ENCODE peak calls at places on chromosomes 5 and 9, in five cellular contexts. X is heart left ventricle; F is C1 segment of cervical spinal cord; Y is HAP-1; D is stimulated activated CD8-positive, alpha-beta memory T cell treated with anti-CD3 and anti-CD28 coated beads, Interleukin-15, amount 100 ng/mL, for 4 hours. O is an unnamed sample.

GRCh38 chr5:123209163-123210013 is 120.3 kb downstream of the PRDM6 start:
- DNase-seq in Y (no peak), X (no peak), F (no peak), D (no peak), O (peak; percentile 77)

GRCh38 chr9:87685431-87685830 is 40.5 kb upstream of the CTSL start:
- DNase-seq in X (no peak), D (no peak), Y (no peak), F (no peak), O (no peak)

GRCh38 chr9:130884111-130884531 is 12.5 kb downstream of the QRFP start:
- DNase-seq in X (no peak), Y (no peak), F (no peak), D (no peak), O (no peak)

GRCh38 chr9:132744881-132745761 is 74.9 kb downstream of the GTF3C4 start:
- DNase-seq in D (no peak), Y (peak; percentile 81), F (no peak), X (no peak), O (peak; percentile 52)

GRCh38 chr9:120490888-120491595 is 88.9 kb downstream of the CDK5RAP2 start:
- DNase-seq in X (no peak), D (no peak), F (no peak), Y (no peak), O (no peak)

GRCh38 chr5:16809816-16810502 is 126.1 kb downstream of the MYO10 start:
- DNase-seq in X (peak; percentile 37), F (no peak), D (no peak), Y (no peak), O (peak; percentile 85)

GRCh38 chr5:89929173-89929572 is 480.4 kb downstream of the CETN3 start:
- DNase-seq in X (peak; percentile 12), D (no peak), F (no peak), Y (peak; percentile 9), O (no peak)

GRCh38 chr9:126661521-126662251 is 48.0 kb downstream of the LMX1B start:
- DNase-seq in D (no peak), Y (no peak), F (no peak), X (no peak), O (peak; percentile 94)

GRCh38 chr5:113090336-113091106 is 113.9 kb downstream of the DCP2 start:
- DNase-seq in F (no peak), Y (peak; percentile 80), D (no peak), X (no peak), O (no peak)

GRCh38 chr9:103804077-103804735 is 289.9 kb upstream of the SMC2 start:
- DNase-seq in Y (no peak), X (no peak), F (no peak), D (no peak), O (no peak)

GRCh38 chr9:112562235-112562958 is 75.8 kb downstream of the KIAA1958 start:
- DNase-seq in D (no peak), Y (no peak), X (no peak), F (no peak), O (no peak)

O was measured in islet precursor cell.